ENCODE peak calls at places on chromosomes 13 and 19, in eight cellular contexts. K is OCI-LY7; L is fibroblast of the aortic adventitia; Y is stimulated activated CD4-positive, alpha-beta T cell treated with anti-CD3 and anti-CD28 coated beads, Interleukin-15, amount 100 ng/mL, for 1 hour; S is activated naive CD4-positive, alpha-beta T cell treated with Interleukin-2 at 50 U/mL for 16 hours; E is NCI-H774; X is GM04504; I is foreskin fibroblast. W is an unnamed sample.

GRCh38 chr13:98780972-98781869 is 28.7 kb upstream of the SLC15A1 start:
- DNase-seq in I (no peak), E (no peak), L (no peak), K (no peak), Y (no peak), X (no peak), S (no peak), W (no peak)

GRCh38 chr13:40087021-40088002 is 431.9 kb downstream of the COG6 start:
- DNase-seq in X (no peak), S (no peak), Y (no peak), E (no peak), K (no peak), L (no peak), I (no peak), W (no peak)

GRCh38 chr19:44585371-44586141 is 27.8 kb upstream of the IGSF23 start:
- DNase-seq in Y (no peak), L (peak), E (no peak), S (no peak), X (no peak), I (no peak), K (no peak), W (no peak)

GRCh38 chr13:50393641-50394040 is 378.4 kb downstream of the KCNRG start:
- DNase-seq in S (no peak), X (no peak), I (peak), E (no peak), L (no peak), K (no peak), Y (no peak), W (no peak)

GRCh38 chr19:13937479-13938360 is 497 bp downstream of the PODNL1 start:
- DNase-seq in S (no peak), Y (no peak), X (no peak), L (no peak), E (no peak), K (no peak), I (no peak), W (no peak)

GRCh38 chr19:54674021-54674617 is 11.3 kb downstream of the LILRB4 start:
- DNase-seq in Y (no peak), E (peak), S (no peak), X (no peak), L (peak), I (no peak), K (peak), W (no peak)

GRCh38 chr13:39037410-39037879 is 444 bp downstream of the PROSER1 start:
- DNase-seq in Y (no peak), X (no peak), S (no peak), L (no peak), E (no peak), K (no peak), I (no peak), W (no peak)

GRCh38 chr13:85575110-85575509 is 224.1 kb downstream of the SLITRK6 start:
- DNase-seq in I (no peak), L (no peak), X (no peak), S (no peak), E (no peak), K (no peak), Y (no peak), W (no peak)